ENCODE peak calls at places on chromosomes 1 and 21, in nine cellular contexts. N, L, O, W, B, S, T, Y and U are unnamed samples.

GRCh38 chr1:163538682-163539081 is 216.9 kb downstream of the NUF2 start:
- DNase-seq in N (no peak), L (no peak), O (no peak), W (no peak), B (no peak), S (no peak), T (no peak), Y (no peak), U (no peak)

GRCh38 chr1:75838099-75838498 is 41.4 kb downstream of the MSH4 start:
- DNase-seq in N (no peak), L (no peak), O (no peak), W (no peak), B (no peak), S (no peak), T (no peak), Y (no peak), U (no peak)

GRCh38 chr1:117359560-117360289 is 7.5 kb upstream of the MAN1A2 start:
- DNase-seq in N (no peak), L (no peak), O (no peak), W (no peak), B (no peak), S (no peak), T (no peak), Y (no peak), U (no peak)

GRCh38 chr21:35206141-35207125 is 157.3 kb upstream of the RUNX1 start:
- DNase-seq in N (peak), L (no peak), O (no peak), W (no peak), B (peak), S (no peak), T (peak), Y (no peak), U (peak)

GRCh38 chr21:45818904-45819285 is 162.7 kb upstream of the COL6A1 start:
- DNase-seq in N (peak), L (no peak), O (peak), W (no peak), B (no peak), S (no peak), T (no peak), Y (peak), U (peak)

GRCh38 chr1:231993968-231994455 is 367.4 kb downstream of the DISC1 start:
- DNase-seq in N (no peak), L (no peak), O (no peak), W (no peak), B (no peak), S (no peak), T (no peak), Y (no peak), U (no peak)

GRCh38 chr1:68324316-68324715 is 92.0 kb upstream of the WLS start:
- DNase-seq in N (no peak), L (no peak), O (no peak), W (no peak), B (no peak), S (no peak), T (no peak), Y (no peak), U (no peak)

GRCh38 chr1:174114788-174115448 is 44.4 kb upstream of the RABGAP1L start:
- DNase-seq in N (peak), L (peak), O (no peak), W (peak), B (peak), S (no peak), T (no peak), Y (peak), U (peak)

GRCh38 chr1:10424034-10424433 is 6.2 kb upstream of the CENPS start:
- DNase-seq in N (peak), L (no peak), O (no peak), W (peak), B (no peak), S (no peak), T (peak), Y (peak), U (no peak)

GRCh38 chr1:204088596-204088995 is 15.7 kb downstream of the SOX13 start:
- DNase-seq in N (no peak), L (no peak), O (no peak), W (no peak), B (no peak), S (no peak), T (no peak), Y (no peak), U (no peak)

GRCh38 chr1:36351222-36351977 is 28.0 kb upstream of the EVA1B start:
- DNase-seq in N (peak), L (no peak), O (no peak), W (no peak), B (no peak), S (no peak), T (no peak), Y (peak), U (peak)

GRCh38 chr1:26785611-26786436 is 1.9 kb upstream of the PIGV start:
- DNase-seq in N (peak), L (no peak), O (no peak), W (no peak), B (no peak), S (no peak), T (no peak), Y (no peak), U (no peak)

GRCh38 chr1:164773146-164773545 is 214.2 kb downstream of the PBX1 start:
- DNase-seq in N (no peak), L (no peak), O (no peak), W (no peak), B (no peak), S (no peak), T (no peak), Y (no peak), U (no peak)

GRCh38 chr1:93692451-93692861 is 10.8 kb upstream of the BCAR3 start:
- DNase-seq in N (peak), L (no peak), O (no peak), W (no peak), B (no peak), S (peak), T (no peak), Y (peak), U (peak)

DNA sequence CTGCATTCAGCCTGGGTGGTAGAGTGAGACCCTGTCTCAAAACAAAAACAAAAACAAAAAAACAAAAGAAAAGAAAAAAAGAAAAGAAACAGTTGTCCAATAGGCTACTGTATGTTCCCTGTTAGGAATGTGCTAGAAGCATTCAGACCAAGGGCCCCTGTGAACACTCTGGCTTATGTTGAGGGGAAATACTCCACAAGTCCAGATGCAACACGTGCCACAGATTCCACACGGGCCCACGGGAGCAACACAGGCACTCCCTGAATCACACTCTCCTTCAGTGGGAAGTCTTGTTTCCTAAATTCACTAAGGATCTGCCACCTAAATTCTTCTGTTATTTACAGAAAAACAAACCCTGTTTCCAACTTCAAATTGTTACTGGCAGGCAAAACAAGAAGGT is 291.1 kb downstream of the PCP4 start:
- DNase-seq in N (no peak), L (no peak), O (no peak), W (peak), B (no peak), S (no peak), T (no peak), Y (no peak), U (no peak)
- TF ChIP-seq CTCF in N (no peak), L (no peak), O (no peak), W (no peak), B (no peak), S (no peak), T (no peak), Y (no peak), U (no peak)

GRCh38 chr1:48916121-48917069 is 139.7 kb upstream of the BEND5 start:
- DNase-seq in N (peak), L (no peak), O (no peak), W (no peak), B (peak), S (no peak), T (no peak), Y (peak), U (peak)
- TF ChIP-seq CTCF in N (peak), L (peak), O (no peak), W (peak), B (peak), S (peak), T (peak), Y (peak), U (peak)

GRCh38 chr21:23131177-23131576 is 2133.0 kb downstream of the NCAM2 start:
- DNase-seq in N (no peak), L (no peak), O (no peak), W (no peak), B (peak), S (no peak), T (no peak), Y (no peak), U (peak)

GRCh38 chr21:23130308-23130707 is 2132.1 kb downstream of the NCAM2 start:
- DNase-seq in N (no peak), L (no peak), O (no peak), W (no peak), B (no peak), S (no peak), T (no peak), Y (no peak), U (no peak)

GRCh38 chr21:23127973-23128372 is 2129.8 kb downstream of the NCAM2 start:
- DNase-seq in N (no peak), L (no peak), O (no peak), W (no peak), B (no peak), S (no peak), T (no peak), Y (no peak), U (no peak)
- TF ChIP-seq CTCF in N (no peak), L (no peak), O (no peak), W (no peak), B (no peak), S (no peak), T (no peak), Y (no peak), U (no peak)

DNA sequence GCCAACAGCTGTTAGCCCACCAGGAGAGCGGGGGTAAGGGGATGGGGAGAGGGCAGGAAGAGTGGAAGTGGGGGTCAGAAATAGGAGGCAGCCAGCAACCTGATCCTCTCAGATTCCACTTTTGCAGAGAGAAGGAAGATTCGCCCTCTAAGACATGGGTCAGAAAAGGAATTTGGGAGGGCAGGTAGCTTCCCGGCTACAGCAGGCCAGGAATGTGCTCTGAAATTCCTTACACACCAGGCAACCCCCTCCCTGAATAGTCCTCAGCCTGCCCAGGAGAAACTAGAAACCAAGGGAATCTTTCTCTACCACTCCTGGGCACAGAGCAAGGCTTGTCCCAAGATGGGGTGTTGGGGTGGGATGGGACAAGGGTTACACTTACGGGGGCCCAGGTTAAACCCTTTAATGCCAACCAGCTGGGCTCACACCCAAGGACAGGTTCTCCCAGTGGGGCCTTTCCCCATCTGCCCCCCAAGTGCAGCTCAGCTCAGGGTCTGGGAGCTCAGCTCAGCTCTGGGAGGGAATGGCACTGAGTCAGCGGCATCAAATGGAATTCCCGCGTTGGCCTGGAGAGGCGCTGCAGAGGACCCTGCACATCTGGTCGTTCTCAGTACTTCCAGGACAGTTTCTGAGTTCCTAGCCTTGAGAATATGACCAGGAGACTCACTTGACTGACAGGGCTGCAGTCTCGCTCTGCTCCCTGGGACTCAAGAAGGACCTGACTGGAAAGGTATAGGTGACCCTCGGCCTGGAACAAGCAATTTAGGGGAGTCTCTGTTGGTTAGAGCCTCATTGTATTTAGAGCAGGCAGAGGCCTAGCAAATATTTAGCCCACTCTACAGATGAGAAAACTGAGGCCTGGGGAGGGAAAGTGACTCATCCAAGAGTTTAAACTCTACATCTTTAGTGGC is 761 bp downstream of the TNNT2 start:
- DNase-seq in N (peak), L (peak), O (no peak), W (no peak), B (peak), S (no peak), T (no peak), Y (peak), U (peak)
- TF ChIP-seq CTCF in N (peak), L (peak), O (no peak), W (peak), B (peak), S (peak), T (peak), Y (peak), U (no peak)

GRCh38 chr1:172238969-172239368 is 181.5 kb upstream of the C1orf105 start:
- DNase-seq in N (no peak), L (no peak), O (no peak), W (no peak), B (no peak), S (no peak), T (no peak), Y (no peak), U (no peak)
- TF ChIP-seq CTCF in N (no peak), L (no peak), O (no peak), W (no peak), B (no peak), S (no peak), T (no peak), Y (no peak), U (no peak)

GRCh38 chr1:160705176-160705745 is 6.4 kb downstream of the CD48 start:
- DNase-seq in N (no peak), L (no peak), O (no peak), W (no peak), B (no peak), S (no peak), T (no peak), Y (no peak), U (no peak)

GRCh38 chr1:160704250-160704649 is 7.4 kb downstream of the CD48 start:
- DNase-seq in N (no peak), L (no peak), O (no peak), W (peak), B (no peak), S (no peak), T (no peak), Y (no peak), U (no peak)

GRCh38 chr1:160707171-160708109 is 4.2 kb downstream of the CD48 start:
- DNase-seq in N (no peak), L (no peak), O (no peak), W (no peak), B (no peak), S (no peak), T (no peak), Y (no peak), U (no peak)

GRCh38 chr1:160702100-160702499 is 9.5 kb downstream of the CD48 start:
- DNase-seq in N (no peak), L (no peak), O (no peak), W (no peak), B (no peak), S (no peak), T (no peak), Y (no peak), U (no peak)
- TF ChIP-seq CTCF in N (no peak), L (no peak), O (no peak), W (no peak), B (no peak), S (no peak), T (no peak), Y (no peak), U (no peak)

GRCh38 chr1:154615411-154615810 is 7.4 kb upstream of the ADAR start:
- DNase-seq in N (no peak), L (no peak), O (no peak), W (no peak), B (no peak), S (no peak), T (no peak), Y (no peak), U (no peak)

GRCh38 chr1:154616659-154617345 is 8.8 kb upstream of the ADAR start:
- DNase-seq in N (peak), L (no peak), O (no peak), W (no peak), B (no peak), S (no peak), T (no peak), Y (no peak), U (no peak)

GRCh38 chr1:154611150-154611865 is 3.3 kb upstream of the ADAR start:
- DNase-seq in N (no peak), L (no peak), O (peak), W (no peak), B (no peak), S (no peak), T (no peak), Y (no peak), U (no peak)

GRCh38 chr1:154614247-154614646 is 6.3 kb upstream of the ADAR start:
- DNase-seq in N (no peak), L (no peak), O (no peak), W (no peak), B (no peak), S (no peak), T (no peak), Y (no peak), U (no peak)

GRCh38 chr1:154614887-154615286 is 6.9 kb upstream of the ADAR start:
- DNase-seq in N (no peak), L (no peak), O (no peak), W (no peak), B (no peak), S (no peak), T (no peak), Y (no peak), U (no peak)
- TF ChIP-seq CTCF in N (peak), L (no peak), O (no peak), W (no peak), B (peak), S (no peak), T (no peak), Y (no peak), U (no peak)